ENCODE peak calls at places on chromosomes 1 and 21, in five cellular contexts. S is psoas muscle; B is CD4-positive, CD25-positive, alpha-beta regulatory T cell; G is SJSA1; T is A549. N is an unnamed sample. For H3K9me3 and H3K4me1, the result is how much of the 10 kb centered on the place peaks cover.

GRCh38 chr1:202276920-202277319 is 64.8 kb downstream of the UBE2T start:
- DNase-seq in B (no peak), T (no peak), G (no peak), S (no peak), N (no peak)

GRCh38 chr1:20481158-20481617 is 4.8 kb downstream of the CAMK2N1 start:
- DNase-seq in G (peak), S (no peak), B (no peak), T (no peak), N (no peak)

GRCh38 chr1:173202430-173203145 is 4.5 kb downstream of the TNFSF4 start:
- DNase-seq in B (no peak), G (peak), S (no peak), T (peak), N (no peak)

GRCh38 chr1:193520472-193520871 is 334.1 kb upstream of the B3GALT2 start:
- DNase-seq in T (no peak), B (no peak), S (no peak), G (no peak), N (no peak)

GRCh38 chr21:28944296-28944695 is 48.4 kb downstream of the LTN1 start:
- DNase-seq in S (no peak), G (no peak), B (no peak), T (no peak), N (no peak)

GRCh38 chr1:228691926-228692325 is 43.4 kb upstream of the RHOU start:
- DNase-seq in S (no peak), G (peak), T (peak), B (no peak), N (peak)

GRCh38 chr21:34771512-34772028 is 102.8 kb downstream of the CLIC6 start:
- DNase-seq in G (peak), S (no peak), T (peak), B (no peak), N (no peak)

GRCh38 chr1:223001653-223002634 is 141.1 kb downstream of the TLR5 start:
- DNase-seq in S (no peak), B (no peak), T (no peak), G (no peak), N (no peak)

GRCh38 chr1:67489643-67490042 is 59.4 kb upstream of the SERBP1 start:
- DNase-seq in T (no peak), B (no peak), S (no peak), G (no peak), N (no peak)

GRCh38 chr1:174643206-174643605 is 195.4 kb downstream of the GPR52 start:
- DNase-seq in B (no peak), T (no peak), S (no peak), G (no peak), N (no peak)

GRCh38 chr1:27011058-27011764 is 1.4 kb downstream of the TENT5B start:
- DNase-seq in B (no peak), S (peak), G (peak), T (peak), N (no peak)

GRCh38 chr1:209601809-209602657 is 18.5 kb downstream of the CAMK1G start:
- DNase-seq in S (peak), B (no peak), G (no peak), T (peak), N (peak)

GRCh38 chr1:212355230-212355969 is 59.3 kb downstream of the PACC1 start:
- DNase-seq in S (no peak), T (no peak), B (no peak), G (peak), N (no peak)

GRCh38 chr1:203444077-203444683 is 31.4 kb upstream of the PRELP start:
- DNase-seq in B (no peak), G (no peak), T (no peak), S (no peak), N (no peak)

DNA sequence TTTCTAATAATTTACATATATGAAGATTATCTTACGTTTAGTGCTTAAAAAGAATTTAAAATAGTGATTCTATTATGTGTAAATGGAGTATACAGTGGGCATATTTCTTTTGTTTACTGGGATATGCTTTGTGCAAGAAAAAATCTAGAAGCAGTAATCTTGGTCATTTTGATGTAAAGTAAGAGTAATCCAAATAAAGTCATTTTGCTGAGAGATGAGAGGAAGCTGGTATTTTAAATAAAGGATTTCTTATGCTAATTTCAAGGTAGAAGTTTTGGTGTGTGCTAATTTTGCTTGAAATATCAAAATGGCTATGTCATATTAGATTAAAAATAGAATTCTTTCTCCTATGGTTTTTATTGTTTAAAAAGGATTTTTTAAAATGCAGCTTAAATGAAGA is 574.4 kb downstream of the USP25 start:
- DNase-seq in S (no peak), B (no peak), T (no peak), G (no peak), N (no peak)
- H3K4me3 ChIP-seq in S (peak), B (no peak), T (no peak), G (no peak), N (no peak)

GRCh38 chr1:4486408-4487120 is 167.8 kb upstream of the AJAP1 start:
- DNase-seq in B (no peak), T (no peak), G (no peak), S (no peak), N (no peak)

GRCh38 chr1:4488018-4488417 is 166.4 kb upstream of the AJAP1 start:
- DNase-seq in G (no peak), B (no peak), T (no peak), S (no peak), N (no peak)

GRCh38 chr1:4485398-4485797 is 169.0 kb upstream of the AJAP1 start:
- DNase-seq in S (no peak), B (no peak), G (no peak), T (no peak), N (no peak)

GRCh38 chr1:4483031-4483625 is 171.3 kb upstream of the AJAP1 start:
- DNase-seq in B (no peak), T (no peak), G (no peak), S (no peak), N (no peak)

GRCh38 chr1:4485878-4486277 is 168.5 kb upstream of the AJAP1 start:
- DNase-seq in B (no peak), S (no peak), T (no peak), G (no peak), N (no peak)
- H3K9me3 ChIP-seq in B (under half), S (under half), T (under half), G (under half), N (under half)

DNA sequence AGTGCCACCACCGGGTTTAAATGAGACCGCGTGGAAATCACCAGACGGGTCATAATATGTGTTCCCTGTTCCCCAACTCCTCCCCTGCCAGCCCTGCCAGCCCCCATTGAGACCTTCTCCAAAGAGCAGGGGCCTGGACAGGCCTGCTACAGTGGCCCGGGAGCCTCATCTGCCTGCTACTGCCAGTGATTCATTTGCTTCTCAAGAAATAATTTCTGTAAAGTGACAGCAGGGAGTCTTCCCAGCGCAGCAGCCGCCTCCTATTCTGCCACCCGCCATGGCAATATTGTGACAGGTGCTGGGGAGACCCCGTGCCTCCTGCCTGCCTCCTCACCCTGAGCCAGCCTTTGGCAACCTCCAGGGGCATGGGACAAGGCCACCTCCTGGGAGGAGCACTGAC is 8.9 kb downstream of the IFFO2 start:
- DNase-seq in S (no peak), T (no peak), G (no peak), B (no peak), N (no peak)
- H3K4me1 ChIP-seq in S (half or more), T (half or more), G (under half), B (half or more), N (half or more)

DNA sequence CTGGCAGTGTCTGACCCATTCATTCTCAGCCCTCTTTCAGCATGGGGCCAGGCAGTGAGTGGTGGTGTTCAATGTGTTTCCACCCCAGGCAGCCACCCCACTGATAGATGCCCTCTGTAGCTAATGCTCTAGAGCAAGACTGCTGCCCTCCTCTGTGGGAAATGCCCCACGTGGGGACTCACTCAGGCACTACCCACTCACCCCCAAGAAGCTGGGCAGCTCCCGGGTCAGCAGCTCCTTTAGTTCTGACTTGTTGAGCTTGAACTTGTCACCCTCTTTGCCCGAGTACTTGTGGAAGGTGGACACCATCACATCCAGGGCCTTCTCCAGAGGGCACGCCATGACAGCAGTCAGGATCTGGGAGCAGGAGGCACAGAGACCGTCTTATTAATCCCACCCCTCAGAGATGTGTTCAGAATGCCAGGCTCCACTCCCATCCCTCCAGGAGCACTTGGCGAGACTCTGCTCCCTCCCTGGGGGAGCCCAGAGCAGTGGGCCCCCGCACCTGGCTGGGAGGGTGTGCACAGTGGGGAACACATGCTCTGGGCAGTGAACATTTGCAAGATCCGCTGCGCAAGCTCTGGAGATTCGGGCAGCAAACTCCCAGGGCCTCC is 1.0 kb downstream of the S100A4 start:
- DNase-seq in G (no peak), B (no peak), T (no peak), S (no peak), N (no peak)
- H3K4me3 ChIP-seq in G (no peak), B (peak), T (peak), S (peak), N (peak)

GRCh38 chr1:152513081-152513480 is 1.2 kb upstream of the CRCT1 start:
- DNase-seq in G (no peak), B (no peak), T (no peak), S (no peak), N (no peak)

GRCh38 chr1:152515454-152515823 is 1.2 kb downstream of the CRCT1 start:
- DNase-seq in S (no peak), T (no peak), G (no peak), B (no peak), N (no peak)

GRCh38 chr1:152514715-152515453 is 602 bp downstream of the CRCT1 start:
- DNase-seq in B (no peak), T (no peak), S (no peak), G (no peak), N (no peak)

GRCh38 chr1:152510503-152510902 is at the start of gene LCE5A:
- DNase-seq in B (no peak), G (no peak), S (no peak), T (no peak), N (no peak)

DNA sequence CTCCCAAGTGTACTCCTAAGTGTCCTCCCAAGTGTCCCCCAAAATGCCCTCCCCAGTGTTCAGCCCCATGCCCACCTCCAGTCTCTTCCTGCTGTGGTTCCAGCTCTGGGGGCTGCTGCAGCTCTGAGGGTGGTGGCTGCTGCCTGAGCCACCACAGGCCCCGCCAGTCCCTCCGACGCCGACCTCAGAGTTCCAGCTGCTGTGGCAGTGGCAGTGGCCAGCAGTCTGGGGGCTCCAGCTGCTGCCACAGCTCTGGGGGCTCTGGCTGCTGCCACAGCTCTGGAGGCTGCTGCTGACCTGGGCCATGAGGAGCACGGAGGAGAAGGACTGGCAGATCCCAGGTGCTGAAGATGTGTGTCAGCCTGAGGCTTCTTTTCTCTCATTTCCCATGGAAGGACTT is 993 bp downstream of the LCE5A start:
- DNase-seq in G (no peak), S (no peak), B (no peak), T (no peak), N (no peak)
- H3K9me3 ChIP-seq in G (under half), S (under half), B (under half), T (under half), N (under half)

DNA sequence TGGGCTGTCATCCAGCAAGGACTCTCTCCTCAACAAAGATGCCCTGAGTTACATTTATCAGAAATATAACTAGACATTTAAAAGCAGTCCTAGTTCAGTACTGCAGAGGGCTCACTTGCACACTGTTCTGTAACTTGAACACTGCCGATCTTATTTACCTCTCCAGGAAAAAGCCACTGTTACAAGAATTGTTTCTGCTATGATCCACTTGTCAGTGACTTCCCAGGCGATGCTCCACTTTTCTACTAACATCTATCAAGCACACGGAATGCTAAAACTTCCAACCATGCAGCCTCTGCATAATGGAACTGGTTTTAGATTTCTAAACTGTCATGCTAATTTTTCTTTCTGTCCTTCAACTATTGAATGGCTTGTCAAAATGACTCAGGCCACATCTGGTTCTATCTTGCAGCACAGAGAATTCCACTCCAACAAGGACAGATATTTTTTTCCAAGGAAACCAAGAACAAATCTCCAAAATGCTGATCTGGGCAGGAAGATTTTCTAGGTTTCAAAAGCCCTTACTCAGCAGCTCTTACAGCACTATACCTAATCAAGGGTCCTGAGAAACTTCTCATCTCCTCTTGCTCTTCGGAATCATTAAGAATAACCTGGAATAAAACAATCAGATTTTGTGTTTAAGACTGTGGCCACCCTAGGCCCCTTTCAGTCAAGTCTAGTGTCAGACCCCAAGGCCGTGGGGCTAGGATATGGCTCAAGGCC is 9.9 kb downstream of the SEC16B start:
- DNase-seq in T (peak), G (peak), S (no peak), B (no peak), N (no peak)
- H3K4me1 ChIP-seq in T (under half), G (under half), S (under half), B (under half), N (under half)

GRCh38 chr1:218516526-218516925 is 171.4 kb downstream of the TGFB2 start:
- DNase-seq in G (no peak), B (no peak), S (no peak), T (no peak), N (no peak)
- H3K4me3 ChIP-seq in G (no peak), B (no peak), S (no peak), T (no peak), N (no peak)

GRCh38 chr1:9225411-9225785 is 9.2 kb upstream of the H6PD start:
- DNase-seq in B (no peak), G (no peak), T (no peak), S (no peak), N (no peak)

GRCh38 chr1:9224664-9225410 is 9.7 kb upstream of the H6PD start:
- DNase-seq in G (no peak), T (no peak), S (peak), B (no peak), N (no peak)

GRCh38 chr1:9228589-9228988 is 6.0 kb upstream of the H6PD start:
- DNase-seq in B (no peak), G (no peak), S (no peak), T (no peak), N (no peak)

GRCh38 chr1:9218917-9219316 is 15.7 kb upstream of the H6PD start:
- DNase-seq in S (no peak), G (no peak), T (no peak), B (no peak), N (no peak)

DNA sequence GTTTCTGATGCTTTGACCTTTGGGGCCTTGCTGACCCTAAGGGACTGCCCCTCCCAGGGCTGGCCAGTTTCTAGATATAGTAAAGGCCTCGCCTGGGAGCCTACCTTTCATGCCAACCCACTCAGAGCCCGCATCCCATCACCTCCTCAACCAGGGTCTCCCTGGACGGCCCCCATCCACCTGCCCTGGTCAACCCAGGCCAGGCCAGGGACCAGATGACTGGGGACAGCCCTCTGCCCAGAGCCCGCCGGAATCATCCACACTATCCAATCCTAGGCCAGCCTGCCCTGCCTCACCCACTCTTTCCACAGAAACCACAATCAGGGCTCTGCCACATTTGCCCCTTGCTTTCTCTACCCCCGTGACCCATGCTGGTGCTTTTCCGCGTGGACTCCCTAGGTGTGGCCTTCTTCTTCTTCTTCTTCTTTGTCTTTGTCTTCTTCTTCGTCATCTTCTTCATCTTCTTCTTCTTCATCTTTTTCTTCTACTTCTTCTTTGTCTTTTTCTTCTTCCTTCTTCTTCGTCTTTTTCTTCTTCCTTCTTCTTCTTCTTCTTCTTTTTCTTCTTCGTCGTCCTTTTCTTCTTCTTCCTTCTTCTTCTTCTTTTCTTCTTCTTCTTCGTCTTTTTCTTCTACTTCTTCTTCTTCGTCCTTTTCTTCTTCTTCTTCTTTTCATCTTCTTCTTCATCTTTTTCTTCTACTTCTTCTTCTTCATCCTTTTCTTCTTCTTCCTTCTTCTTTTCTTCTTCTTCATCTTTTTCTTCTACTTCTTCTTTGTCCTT is 11.5 kb upstream of the H6PD start:
- DNase-seq in T (no peak), B (no peak), G (no peak), S (peak), N (no peak)
- H3K9me3 ChIP-seq in T (under half), B (under half), G (under half), S (under half), N (under half)